ENCODE peak calls at places on chromosomes 16 and 17, in four cellular contexts. B is brain microvascular endothelial cell, V is cardiac muscle cell, Q is Peyer's patch. D is an unnamed sample.

GRCh38 chr16:14284930-14285541 is 213.9 kb downstream of the MRTFB start:
- DNase-seq in V (peak), Q (no peak), B (peak), D (peak)

GRCh38 chr16:51636913-51637743 is 486.1 kb upstream of the SALL1 start:
- DNase-seq in B (no peak), V (peak), Q (no peak), D (peak)

GRCh38 chr16:3022208-3022696 is 1.5 kb downstream of the HCFC1R1 start:
- DNase-seq in B (peak), V (peak), Q (peak), D (peak)

GRCh38 chr17:80047176-80047575 is 10.7 kb downstream of the CCDC40 start:
- DNase-seq in Q (no peak), V (no peak), B (no peak), D (no peak)

GRCh38 chr16:86824751-86825310 is 246.5 kb downstream of the FOXL1 start:
- DNase-seq in B (peak), V (peak), Q (no peak), D (no peak)

GRCh38 chr16:61530697-61531096 is 505.5 kb downstream of the CDH8 start:
- DNase-seq in V (no peak), B (no peak), Q (no peak), D (no peak)

GRCh38 chr17:78159575-78160158 is 8.7 kb upstream of the SYNGR2 start:
- DNase-seq in Q (no peak), V (peak), B (no peak), D (peak)

GRCh38 chr17:14299261-14300093 is 1.4 kb upstream of the HS3ST3B1 start:
- DNase-seq in Q (peak), B (no peak), V (peak), D (no peak)

GRCh38 chr17:69552986-69553667 is 138.6 kb downstream of the MAP2K6 start:
- DNase-seq in B (no peak), Q (no peak), V (no peak), D (no peak)

GRCh38 chr16:55398683-55399230 is 74.8 kb downstream of the IRX6 start:
- DNase-seq in Q (no peak), B (no peak), V (no peak), D (no peak)

GRCh38 chr17:80426671-80427326 is 11.8 kb downstream of the ENDOV start:
- DNase-seq in V (peak), Q (peak), B (peak), D (peak)

GRCh38 chr17:7634384-7634783 is 4.4 kb downstream of the SHBG start:
- DNase-seq in Q (no peak), B (peak), V (peak), D (peak)

GRCh38 chr16:12168054-12169018 is 191.8 kb downstream of the SNX29 start:
- DNase-seq in Q (no peak), B (no peak), V (no peak), D (no peak)

GRCh38 chr17:28958820-28959455 is 7.6 kb upstream of the PHF12 start:
- DNase-seq in B (no peak), V (no peak), Q (no peak), D (no peak)

GRCh38 chr16:8920676-8921625 is 38.8 kb downstream of the LITAFD start:
- DNase-seq in V (no peak), B (no peak), Q (no peak), D (no peak)

GRCh38 chr17:6303664-6304063 is 131.3 kb downstream of the AIPL1 start:
- DNase-seq in Q (no peak), V (peak), B (peak), D (no peak)

GRCh38 chr16:1688807-1689560 is 10.9 kb downstream of the JPT2 start:
- DNase-seq in V (peak), B (peak), Q (no peak), D (no peak)

GRCh38 chr16:1261131-1261917 is 5.5 kb downstream of the TPSD1 start:
- DNase-seq in V (no peak), Q (no peak), B (no peak), D (no peak)

GRCh38 chr16:53058882-53059281 is 4.1 kb downstream of the CHD9 start:
- DNase-seq in B (no peak), V (no peak), Q (no peak), D (no peak)

GRCh38 chr16:25040543-25040942 is 25.4 kb upstream of the ARHGAP17 start:
- DNase-seq in B (no peak), V (no peak), Q (no peak), D (no peak)
- TF ChIP-seq CTCF in B (no peak), V (no peak), Q (no peak), D (no peak)

DNA sequence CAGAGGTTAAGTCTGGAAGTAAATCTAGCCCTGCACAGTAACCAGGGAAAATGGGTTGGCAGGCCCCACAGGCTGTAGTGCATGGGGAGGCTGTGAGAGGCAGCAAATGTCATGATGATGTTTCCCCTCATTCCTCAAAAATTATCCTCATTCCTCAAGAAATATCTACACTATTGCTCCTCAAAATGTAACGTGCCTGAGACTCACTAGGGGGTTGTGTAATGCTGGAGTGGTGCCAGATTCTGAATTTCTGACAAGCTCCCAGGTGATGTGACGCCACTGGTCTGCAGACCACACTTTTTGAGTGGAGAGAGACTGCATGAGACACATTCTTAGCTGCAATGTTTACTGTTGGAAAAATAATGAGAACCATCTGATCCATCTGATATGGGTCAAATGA is 1.2 kb upstream of the MPP3 start:
- DNase-seq in B (peak), V (peak), Q (no peak), D (no peak)
- TF ChIP-seq CTCF in B (no peak), V (no peak), Q (no peak), D (no peak)

GRCh38 chr17:46733837-46734516 is 84.5 kb downstream of the WNT3 start:
- DNase-seq in B (no peak), Q (no peak), V (no peak), D (peak)

GRCh38 chr17:46738544-46738943 is 79.9 kb downstream of the WNT3 start:
- DNase-seq in B (no peak), Q (no peak), V (no peak), D (no peak)

GRCh38 chr17:46732754-46733398 is 85.6 kb downstream of the WNT3 start:
- DNase-seq in Q (no peak), B (no peak), V (no peak), D (no peak)

GRCh38 chr17:46737331-46737730 is 81.2 kb downstream of the WNT3 start:
- DNase-seq in V (no peak), B (no peak), Q (peak), D (no peak)

DNA sequence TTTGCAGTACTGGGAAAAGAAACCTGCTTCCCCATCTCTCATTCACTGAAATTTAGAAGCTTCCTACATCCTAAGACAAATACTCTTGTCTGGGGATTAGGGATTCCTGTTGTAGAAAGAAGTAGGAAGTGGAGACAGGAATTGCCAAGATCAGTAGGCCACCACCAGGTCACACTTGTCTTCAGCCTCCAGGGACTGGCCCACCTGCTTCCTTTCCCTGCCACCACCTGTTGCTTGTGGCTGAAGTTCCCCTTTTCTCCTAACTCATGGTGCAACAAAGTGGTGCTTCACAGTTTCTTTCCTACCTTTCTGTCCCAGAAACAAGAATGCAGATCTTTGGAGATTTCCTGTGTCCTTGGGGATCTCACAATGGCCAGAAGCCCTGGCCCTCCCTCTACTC is 82.4 kb downstream of the WNT3 start:
- DNase-seq in Q (peak), V (no peak), B (no peak), D (no peak)
- TF ChIP-seq CTCF in Q (no peak), V (no peak), B (no peak), D (no peak)

DNA sequence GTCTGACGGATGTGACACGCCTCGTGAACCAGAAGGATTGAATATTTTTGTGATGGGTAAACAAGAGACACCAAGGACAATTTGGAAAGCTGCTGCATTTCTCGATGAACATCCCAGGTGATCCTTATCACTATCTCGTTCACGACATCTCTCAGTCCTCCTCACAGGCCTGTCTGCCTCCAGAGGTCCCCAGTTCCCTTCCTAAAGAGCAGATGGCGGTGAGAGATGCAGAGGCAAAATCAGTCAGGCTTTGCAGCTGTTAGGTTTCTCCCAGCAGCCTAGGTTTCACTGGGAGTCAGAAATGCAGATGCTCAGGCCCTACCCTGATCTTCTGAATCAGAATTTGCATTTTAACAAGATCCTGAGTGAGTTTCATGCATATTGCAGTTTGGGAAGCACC is 23.6 kb downstream of the SCPEP1 start:
- DNase-seq in Q (no peak), B (no peak), V (no peak), D (no peak)
- TF ChIP-seq CTCF in Q (no peak), B (no peak), V (no peak), D (no peak)

GRCh38 chr17:31506517-31506916 is 115.0 kb downstream of the RAB11FIP4 start:
- DNase-seq in Q (no peak), V (no peak), B (no peak), D (no peak)

GRCh38 chr17:31509095-31509804 is 117.8 kb downstream of the RAB11FIP4 start:
- DNase-seq in V (no peak), B (no peak), Q (no peak), D (no peak)

GRCh38 chr17:31509805-31510177 is 118.3 kb downstream of the RAB11FIP4 start:
- DNase-seq in V (no peak), B (no peak), Q (no peak), D (no peak)

GRCh38 chr17:31510273-31511175 is 119.0 kb downstream of the RAB11FIP4 start:
- DNase-seq in Q (peak), B (no peak), V (no peak), D (peak)

DNA sequence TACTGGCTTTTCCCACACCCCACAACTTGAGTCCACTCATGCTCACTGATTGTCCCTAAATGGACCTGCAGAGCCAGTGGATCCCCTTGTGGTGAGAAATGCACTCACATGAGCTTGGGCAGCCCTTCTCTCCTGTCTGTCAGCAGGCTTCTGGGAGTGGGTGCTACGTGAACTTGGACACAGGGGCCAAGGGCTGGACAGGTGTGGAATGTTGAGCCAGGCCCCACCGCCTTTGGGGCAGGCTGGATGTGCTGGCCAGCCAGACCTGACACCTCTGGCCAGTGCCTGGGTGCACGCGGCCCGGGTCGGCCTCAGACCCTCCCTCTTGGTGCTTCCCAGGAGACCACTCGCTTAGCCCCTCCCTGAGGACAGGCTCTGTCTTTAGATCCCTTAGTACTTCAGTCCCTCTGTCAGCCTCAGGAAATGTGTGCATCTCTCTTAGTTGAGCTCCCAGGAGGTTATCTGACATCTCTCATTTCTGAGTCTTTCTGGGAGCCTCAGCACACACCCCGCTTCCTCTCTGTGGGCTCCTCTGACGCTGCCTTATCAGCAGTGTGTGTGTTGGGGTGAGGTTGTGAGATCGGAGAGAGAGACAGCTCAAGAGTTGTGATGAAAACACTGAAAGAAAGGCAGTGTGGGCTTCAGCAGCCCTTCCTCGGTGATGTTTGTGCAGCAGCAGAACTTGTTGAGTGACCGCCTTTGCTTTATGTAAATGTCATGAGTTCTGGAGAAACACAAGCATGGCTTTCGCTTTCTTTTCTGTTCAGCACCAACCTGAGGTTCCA is 117.0 kb downstream of the RAB11FIP4 start:
- DNase-seq in B (no peak), Q (peak), V (peak), D (no peak)
- TF ChIP-seq CTCF in B (peak), Q (peak), V (peak), D (peak)

GRCh38 chr17:37490022-37490587 is 414 bp downstream of the DUSP14 start:
- DNase-seq in V (peak), Q (peak), B (peak), D (peak)
- TF ChIP-seq CTCF in V (no peak), Q (peak), B (no peak), D (peak)

GRCh38 chr17:33927732-33928133 is 327.4 kb upstream of the CCL2 start:
- DNase-seq in Q (no peak), B (no peak), V (peak), D (no peak)
- TF ChIP-seq CTCF in Q (no peak), B (no peak), V (no peak), D (no peak)

GRCh38 chr16:84156342-84156784 is 11.3 kb downstream of the DNAAF1 start:
- DNase-seq in V (no peak), Q (no peak), B (no peak), D (peak)
- TF ChIP-seq CTCF in V (peak), Q (no peak), B (peak), D (peak)